ENCODE peak calls at places on chromosomes 13 and 19, in ten cellular contexts. One of them, this sample, is unnamed.

GRCh38 chr19:604355-604754 is 14.7 kb downstream of the HCN2 start:
- DNase-seq in NCI-H2107: no peak
- DNase-seq in iPS DF 6.9: no peak
- DNase-seq in posterior cingulate gyrus: no peak
- DNase-seq in GM12892: peak
- DNase-seq in thoracic aorta: no peak
- DNase-seq in NCI-H69: peak
- DNase-seq in spleen: no peak
- DNase-seq in frontal cortex: no peak
- DNase-seq in Ammon's horn: no peak
- DNase-seq in this sample: no peak

GRCh38 chr19:38664503-38665211 is 17.2 kb downstream of the ACTN4 start:
- DNase-seq in GM12892: no peak
- DNase-seq in iPS DF 6.9: no peak
- DNase-seq in NCI-H69: no peak
- DNase-seq in posterior cingulate gyrus: no peak
- DNase-seq in spleen: peak
- DNase-seq in Ammon's horn: no peak
- DNase-seq in frontal cortex: no peak
- DNase-seq in thoracic aorta: no peak
- DNase-seq in NCI-H2107: no peak
- DNase-seq in this sample: no peak

GRCh38 chr19:3556978-3557460 is 367 bp downstream of the MFSD12 start:
- DNase-seq in GM12892: no peak
- DNase-seq in thoracic aorta: no peak
- DNase-seq in spleen: peak
- DNase-seq in NCI-H69: peak
- DNase-seq in NCI-H2107: no peak
- DNase-seq in iPS DF 6.9: no peak
- DNase-seq in Ammon's horn: no peak
- DNase-seq in posterior cingulate gyrus: no peak
- DNase-seq in frontal cortex: no peak
- DNase-seq in this sample: no peak

GRCh38 chr19:18392417-18392816 is 5.0 kb downstream of the LRRC25 start:
- DNase-seq in NCI-H69: no peak
- DNase-seq in iPS DF 6.9: no peak
- DNase-seq in frontal cortex: no peak
- DNase-seq in NCI-H2107: no peak
- DNase-seq in Ammon's horn: no peak
- DNase-seq in spleen: peak
- DNase-seq in GM12892: no peak
- DNase-seq in thoracic aorta: no peak
- DNase-seq in posterior cingulate gyrus: no peak
- DNase-seq in this sample: no peak

GRCh38 chr19:1229056-1229607 is 8.7 kb downstream of the CBARP start:
- DNase-seq in Ammon's horn: no peak
- DNase-seq in frontal cortex: no peak
- DNase-seq in iPS DF 6.9: no peak
- DNase-seq in GM12892: no peak
- DNase-seq in thoracic aorta: no peak
- DNase-seq in spleen: no peak
- DNase-seq in NCI-H69: no peak
- DNase-seq in NCI-H2107: no peak
- DNase-seq in posterior cingulate gyrus: no peak
- DNase-seq in this sample: no peak

GRCh38 chr13:49300716-49301589 is 53.2 kb downstream of the CDADC1 start:
- DNase-seq in NCI-H2107: no peak
- DNase-seq in posterior cingulate gyrus: peak
- DNase-seq in Ammon's horn: peak
- DNase-seq in frontal cortex: peak
- DNase-seq in spleen: peak
- DNase-seq in NCI-H69: peak
- DNase-seq in GM12892: peak
- DNase-seq in iPS DF 6.9: peak
- DNase-seq in thoracic aorta: no peak
- DNase-seq in this sample: no peak

GRCh38 chr13:93146584-93147292 is 79.9 kb upstream of the GPC6 start:
- DNase-seq in GM12892: no peak
- DNase-seq in spleen: no peak
- DNase-seq in NCI-H2107: no peak
- DNase-seq in posterior cingulate gyrus: no peak
- DNase-seq in NCI-H69: peak
- DNase-seq in frontal cortex: no peak
- DNase-seq in thoracic aorta: no peak
- DNase-seq in Ammon's horn: no peak
- DNase-seq in iPS DF 6.9: no peak
- DNase-seq in this sample: no peak

GRCh38 chr19:35362261-35363000 is 4.2 kb downstream of the FFAR3 start:
- DNase-seq in Ammon's horn: no peak
- DNase-seq in thoracic aorta: no peak
- DNase-seq in spleen: peak
- DNase-seq in GM12892: no peak
- DNase-seq in NCI-H2107: no peak
- DNase-seq in posterior cingulate gyrus: no peak
- DNase-seq in iPS DF 6.9: no peak
- DNase-seq in frontal cortex: no peak
- DNase-seq in NCI-H69: no peak
- DNase-seq in this sample: no peak

GRCh38 chr19:55657004-55657747 is 2.3 kb downstream of the U2AF2 start:
- DNase-seq in thoracic aorta: no peak
- DNase-seq in iPS DF 6.9: no peak
- DNase-seq in spleen: no peak
- DNase-seq in frontal cortex: no peak
- DNase-seq in Ammon's horn: no peak
- DNase-seq in NCI-H69: no peak
- DNase-seq in posterior cingulate gyrus: no peak
- DNase-seq in GM12892: no peak
- DNase-seq in NCI-H2107: no peak
- DNase-seq in this sample: no peak

GRCh38 chr13:21051675-21052074 is 9.7 kb downstream of the LATS2 start:
- DNase-seq in iPS DF 6.9: no peak
- DNase-seq in spleen: no peak
- DNase-seq in posterior cingulate gyrus: no peak
- DNase-seq in frontal cortex: no peak
- DNase-seq in Ammon's horn: no peak
- DNase-seq in NCI-H2107: no peak
- DNase-seq in NCI-H69: no peak
- DNase-seq in thoracic aorta: no peak
- DNase-seq in GM12892: no peak
- DNase-seq in this sample: no peak

GRCh38 chr19:15550273-15550672 is 41.9 kb downstream of the CYP4F22 start:
- DNase-seq in GM12892: no peak
- DNase-seq in NCI-H69: no peak
- DNase-seq in Ammon's horn: no peak
- DNase-seq in frontal cortex: no peak
- DNase-seq in spleen: no peak
- DNase-seq in posterior cingulate gyrus: no peak
- DNase-seq in iPS DF 6.9: no peak
- DNase-seq in NCI-H2107: no peak
- DNase-seq in thoracic aorta: no peak
- DNase-seq in this sample: no peak

GRCh38 chr13:93169980-93170379 is 56.6 kb upstream of the GPC6 start:
- DNase-seq in thoracic aorta: no peak
- DNase-seq in Ammon's horn: no peak
- DNase-seq in GM12892: no peak
- DNase-seq in spleen: no peak
- DNase-seq in frontal cortex: no peak
- DNase-seq in NCI-H69: no peak
- DNase-seq in posterior cingulate gyrus: no peak
- DNase-seq in iPS DF 6.9: no peak
- DNase-seq in NCI-H2107: no peak
- DNase-seq in this sample: no peak

GRCh38 chr19:2547721-2548120 is 71.8 kb downstream of the GADD45B start:
- DNase-seq in spleen: peak
- DNase-seq in posterior cingulate gyrus: no peak
- DNase-seq in iPS DF 6.9: no peak
- DNase-seq in thoracic aorta: no peak
- DNase-seq in NCI-H69: no peak
- DNase-seq in GM12892: no peak
- DNase-seq in frontal cortex: no peak
- DNase-seq in NCI-H2107: no peak
- DNase-seq in Ammon's horn: no peak
- DNase-seq in this sample: no peak